ENCODE peak calls at places on chromosomes 4 and X, in nine cellular contexts. One of them, this sample, is unnamed.

GRCh38 chrX:137549846-137550534 is 15.9 kb upstream of the ZIC3 start:
- DNase-seq in AML-193: no peak
- DNase-seq in non-pigmented ciliary epithelial cell: no peak
- DNase-seq in activated CD4-positive, alpha-beta T cell treated with anti-CD3 and anti-CD28 coated beads, Interleukin-2, amount 10 ng/mL, durations not matched to agents 7 days and 5 days: no peak
- DNase-seq in AG08395: no peak
- DNase-seq in HEK293T: no peak
- DNase-seq in neuronal stem cell: no peak
- DNase-seq in activated naive CD4-positive, alpha-beta T cell treated with Interleukin-2 at 50 U/mL for 16 hours: no peak
- DNase-seq in NCI-H526 treated with DMSO at 0.1 percent for 48 hours: no peak
- DNase-seq in this sample: no peak

GRCh38 chr4:139085141-139085540 is 69.6 kb downstream of the NOCT start:
- DNase-seq in AG08395: peak; percentile 4
- DNase-seq in HEK293T: no peak
- DNase-seq in activated naive CD4-positive, alpha-beta T cell treated with Interleukin-2 at 50 U/mL for 16 hours: no peak
- DNase-seq in activated CD4-positive, alpha-beta T cell treated with anti-CD3 and anti-CD28 coated beads, Interleukin-2, amount 10 ng/mL, durations not matched to agents 7 days and 5 days: no peak
- DNase-seq in AML-193: peak; percentile 22
- DNase-seq in neuronal stem cell: no peak
- DNase-seq in non-pigmented ciliary epithelial cell: no peak
- DNase-seq in NCI-H526 treated with DMSO at 0.1 percent for 48 hours: no peak
- DNase-seq in this sample: no peak

GRCh38 chrX:19990225-19990518 is 689 bp downstream of the BCLAF3 start:
- DNase-seq in AML-193: no peak
- DNase-seq in non-pigmented ciliary epithelial cell: no peak
- DNase-seq in activated naive CD4-positive, alpha-beta T cell treated with Interleukin-2 at 50 U/mL for 16 hours: no peak
- DNase-seq in HEK293T: no peak
- DNase-seq in activated CD4-positive, alpha-beta T cell treated with anti-CD3 and anti-CD28 coated beads, Interleukin-2, amount 10 ng/mL, durations not matched to agents 7 days and 5 days: peak; percentile 26
- DNase-seq in neuronal stem cell: no peak
- DNase-seq in AG08395: peak; percentile 8
- DNase-seq in NCI-H526 treated with DMSO at 0.1 percent for 48 hours: no peak
- DNase-seq in this sample: no peak

GRCh38 chr4:151921811-151922210 is 161.0 kb upstream of the GATB start:
- DNase-seq in NCI-H526 treated with DMSO at 0.1 percent for 48 hours: no peak
- DNase-seq in activated CD4-positive, alpha-beta T cell treated with anti-CD3 and anti-CD28 coated beads, Interleukin-2, amount 10 ng/mL, durations not matched to agents 7 days and 5 days: no peak
- DNase-seq in HEK293T: no peak
- DNase-seq in activated naive CD4-positive, alpha-beta T cell treated with Interleukin-2 at 50 U/mL for 16 hours: no peak
- DNase-seq in neuronal stem cell: no peak
- DNase-seq in AML-193: no peak
- DNase-seq in AG08395: peak; percentile 55
- DNase-seq in non-pigmented ciliary epithelial cell: peak; percentile 9
- DNase-seq in this sample: no peak

GRCh38 chr4:39497909-39498723 is 29.1 kb downstream of the UGDH start:
- DNase-seq in non-pigmented ciliary epithelial cell: no peak
- DNase-seq in AG08395: no peak
- DNase-seq in NCI-H526 treated with DMSO at 0.1 percent for 48 hours: no peak
- DNase-seq in neuronal stem cell: no peak
- DNase-seq in AML-193: no peak
- DNase-seq in activated naive CD4-positive, alpha-beta T cell treated with Interleukin-2 at 50 U/mL for 16 hours: no peak
- DNase-seq in activated CD4-positive, alpha-beta T cell treated with anti-CD3 and anti-CD28 coated beads, Interleukin-2, amount 10 ng/mL, durations not matched to agents 7 days and 5 days: no peak
- DNase-seq in HEK293T: no peak
- DNase-seq in this sample: no peak

GRCh38 chr4:48943387-48943786 is 36.8 kb upstream of the OCIAD2 start:
- DNase-seq in neuronal stem cell: no peak
- DNase-seq in HEK293T: peak; percentile 15
- DNase-seq in AML-193: no peak
- DNase-seq in AG08395: no peak
- DNase-seq in non-pigmented ciliary epithelial cell: no peak
- DNase-seq in activated naive CD4-positive, alpha-beta T cell treated with Interleukin-2 at 50 U/mL for 16 hours: no peak
- DNase-seq in activated CD4-positive, alpha-beta T cell treated with anti-CD3 and anti-CD28 coated beads, Interleukin-2, amount 10 ng/mL, durations not matched to agents 7 days and 5 days: no peak
- DNase-seq in NCI-H526 treated with DMSO at 0.1 percent for 48 hours: peak; percentile 31
- DNase-seq in this sample: no peak

GRCh38 chr4:83362492-83363329 is 28.1 kb upstream of the HPSE start:
- DNase-seq in activated naive CD4-positive, alpha-beta T cell treated with Interleukin-2 at 50 U/mL for 16 hours: no peak
- DNase-seq in AML-193: peak; percentile 42
- DNase-seq in HEK293T: no peak
- DNase-seq in neuronal stem cell: no peak
- DNase-seq in NCI-H526 treated with DMSO at 0.1 percent for 48 hours: peak; percentile 74
- DNase-seq in AG08395: peak; percentile 53
- DNase-seq in non-pigmented ciliary epithelial cell: no peak
- DNase-seq in activated CD4-positive, alpha-beta T cell treated with anti-CD3 and anti-CD28 coated beads, Interleukin-2, amount 10 ng/mL, durations not matched to agents 7 days and 5 days: no peak
- DNase-seq in this sample: no peak

GRCh38 chrX:48966796-48967579 is 4.7 kb downstream of the KCND1 start:
- DNase-seq in non-pigmented ciliary epithelial cell: no peak
- DNase-seq in activated CD4-positive, alpha-beta T cell treated with anti-CD3 and anti-CD28 coated beads, Interleukin-2, amount 10 ng/mL, durations not matched to agents 7 days and 5 days: no peak
- DNase-seq in NCI-H526 treated with DMSO at 0.1 percent for 48 hours: no peak
- DNase-seq in HEK293T: no peak
- DNase-seq in AG08395: peak; percentile 44
- DNase-seq in neuronal stem cell: no peak
- DNase-seq in AML-193: no peak
- DNase-seq in activated naive CD4-positive, alpha-beta T cell treated with Interleukin-2 at 50 U/mL for 16 hours: no peak
- DNase-seq in this sample: no peak

GRCh38 chr4:152628128-152628527 is 51.7 kb downstream of the TMEM154 start:
- DNase-seq in neuronal stem cell: no peak
- DNase-seq in activated naive CD4-positive, alpha-beta T cell treated with Interleukin-2 at 50 U/mL for 16 hours: no peak
- DNase-seq in HEK293T: no peak
- DNase-seq in non-pigmented ciliary epithelial cell: no peak
- DNase-seq in NCI-H526 treated with DMSO at 0.1 percent for 48 hours: no peak
- DNase-seq in AML-193: no peak
- DNase-seq in activated CD4-positive, alpha-beta T cell treated with anti-CD3 and anti-CD28 coated beads, Interleukin-2, amount 10 ng/mL, durations not matched to agents 7 days and 5 days: no peak
- DNase-seq in AG08395: peak; percentile 65
- DNase-seq in this sample: no peak